ENCODE peak calls at places on chromosomes 2 and 18, in nine cellular contexts. E is RWPE2, N is stomach, G is kidney epithelial cell, Z is left ventricle myocardium inferior, P is HFFc6, M is endodermal cell, Y is B cell, R is cardiac fibroblast. F is an unnamed sample.

GRCh38 chr2:159508140-159508539 is 108.2 kb downstream of the BAZ2B start:
- DNase-seq in E (no peak), G (no peak), N (no peak), Z (no peak), R (no peak), M (no peak), P (no peak), Y (no peak), F (no peak)

GRCh38 chr18:71899707-71900483 is 644.2 kb downstream of the CBLN2 start:
- DNase-seq in R (no peak), Z (no peak), M (no peak), N (no peak), P (no peak), E (no peak), Y (no peak), G (no peak), F (no peak)

GRCh38 chr2:72864500-72864899 is 22.7 kb upstream of the SPR start:
- DNase-seq in M (no peak), P (peak; percentile 73), E (no peak), Z (no peak), G (peak; percentile 73), R (peak; percentile 87), Y (no peak), N (no peak), F (no peak)

GRCh38 chr2:31286961-31287550 is 53.1 kb downstream of the EHD3 start:
- DNase-seq in G (no peak), Z (no peak), Y (no peak), M (no peak), R (peak; percentile 44), N (no peak), P (peak; percentile 42), E (no peak), F (no peak)

GRCh38 chr2:99974966-99975365 is 167.4 kb downstream of the AFF3 start:
- DNase-seq in G (peak; percentile 61), E (no peak), N (no peak), P (no peak), Y (no peak), R (peak; percentile 57), Z (no peak), M (no peak), F (no peak)

GRCh38 chr2:183021613-183022012 is 16.6 kb downstream of the NCKAP1 start:
- DNase-seq in Z (no peak), M (no peak), N (no peak), P (no peak), R (no peak), G (no peak), E (no peak), Y (no peak), F (no peak)

GRCh38 chr2:215060851-215061541 is 77.4 kb downstream of the ABCA12 start:
- DNase-seq in M (no peak), R (no peak), P (no peak), G (no peak), E (no peak), Z (no peak), Y (no peak), N (no peak), F (no peak)

GRCh38 chr2:109649736-109650695 is 35.9 kb downstream of the SOWAHC start:
- DNase-seq in Y (no peak), G (no peak), P (no peak), N (no peak), M (no peak), R (no peak), E (no peak), Z (no peak), F (no peak)

GRCh38 chr18:26545335-26545734 is 3.0 kb downstream of the KCTD1 start:
- DNase-seq in E (no peak), Z (no peak), R (no peak), P (no peak), N (no peak), G (no peak), M (no peak), Y (no peak), F (no peak)

GRCh38 chr18:26545737-26546136 is 2.6 kb downstream of the KCTD1 start:
- DNase-seq in M (no peak), R (no peak), P (no peak), Z (no peak), N (no peak), Y (no peak), G (no peak), E (no peak), F (no peak)

GRCh38 chr18:26546170-26546874 is 2.0 kb downstream of the KCTD1 start:
- DNase-seq in M (no peak), E (no peak), Z (no peak), R (no peak), G (no peak), N (no peak), Y (no peak), P (no peak), F (no peak)

GRCh38 chr18:26543368-26543767 is 5.0 kb downstream of the KCTD1 start:
- DNase-seq in E (no peak), Z (no peak), R (no peak), Y (no peak), M (no peak), N (no peak), G (no peak), P (no peak), F (no peak)

GRCh38 chr18:26544459-26544858 is 3.9 kb downstream of the KCTD1 start:
- DNase-seq in Z (no peak), G (no peak), Y (no peak), N (no peak), R (no peak), M (no peak), P (no peak), E (no peak), F (no peak)
- TF ChIP-seq CTCF in Z (no peak), G (no peak), Y (no peak), N (no peak), R (no peak), M (no peak), P (no peak), E (no peak), F (no peak)

GRCh38 chr2:130300258-130300969 is 42.3 kb upstream of the IMP4 start:
- DNase-seq in M (peak; percentile 73), G (no peak), E (no peak), Y (no peak), N (no peak), R (no peak), Z (no peak), P (no peak), F (no peak)
- TF ChIP-seq CTCF in M (peak; percentile 38), G (no peak), E (no peak), Y (no peak), N (no peak), R (no peak), Z (no peak), P (no peak), F (no peak)

GRCh38 chr2:112273349-112273748 is 2.0 kb upstream of the ZC3H6 start:
- DNase-seq in R (no peak), N (no peak), M (no peak), E (no peak), Z (no peak), G (no peak), P (no peak), Y (no peak), F (no peak)

GRCh38 chr2:112277591-112278220 is 2.3 kb downstream of the ZC3H6 start:
- DNase-seq in N (no peak), Y (no peak), Z (no peak), P (no peak), R (peak; percentile 29), M (no peak), E (no peak), G (no peak), F (no peak)

GRCh38 chr2:112276954-112277353 is 1.6 kb downstream of the ZC3H6 start:
- DNase-seq in Y (no peak), Z (no peak), R (no peak), P (no peak), M (no peak), N (no peak), G (no peak), E (no peak), F (no peak)

GRCh38 chr2:112275887-112276773 is 733 bp downstream of the ZC3H6 start:
- DNase-seq in Z (peak; percentile 92), M (peak; percentile 94), P (peak; percentile 60), Y (peak; percentile 86), R (peak; percentile 87), G (peak; percentile 23), E (peak; percentile 66), N (peak; percentile 91), F (no peak)

GRCh38 chr2:112275314-112275886 is at the start of gene ZC3H6:
- DNase-seq in N (peak; percentile 99), G (peak; percentile 66), Z (peak; percentile 100), R (peak; percentile 98), P (peak; percentile 99), E (peak; percentile 93), M (peak; percentile 99), Y (peak; percentile 96), F (peak; percentile 49)
- TF ChIP-seq CTCF in N (no peak), G (no peak), Z (peak; percentile 35), R (peak; percentile 18), P (no peak), E (peak; percentile 4), M (peak; percentile 18), Y (no peak), F (no peak)

GRCh38 chr2:103169856-103170255 is 408.0 kb downstream of the TMEM182 start:
- DNase-seq in Y (no peak), P (no peak), G (no peak), E (no peak), R (no peak), N (no peak), M (no peak), Z (no peak), F (no peak)

GRCh38 chr2:103167599-103167998 is 405.8 kb downstream of the TMEM182 start:
- DNase-seq in Y (no peak), Z (no peak), M (no peak), N (no peak), R (no peak), P (no peak), G (no peak), E (no peak), F (no peak)

GRCh38 chr2:103165836-103166235 is 404.0 kb downstream of the TMEM182 start:
- DNase-seq in Y (no peak), E (no peak), R (no peak), P (no peak), Z (no peak), G (no peak), M (no peak), N (no peak), F (no peak)

GRCh38 chr2:103161456-103162289 is 399.8 kb downstream of the TMEM182 start:
- DNase-seq in Y (no peak), G (peak; percentile 37), M (peak; percentile 66), Z (no peak), R (peak; percentile 71), E (no peak), P (peak; percentile 37), N (peak; percentile 36), F (no peak)

DNA sequence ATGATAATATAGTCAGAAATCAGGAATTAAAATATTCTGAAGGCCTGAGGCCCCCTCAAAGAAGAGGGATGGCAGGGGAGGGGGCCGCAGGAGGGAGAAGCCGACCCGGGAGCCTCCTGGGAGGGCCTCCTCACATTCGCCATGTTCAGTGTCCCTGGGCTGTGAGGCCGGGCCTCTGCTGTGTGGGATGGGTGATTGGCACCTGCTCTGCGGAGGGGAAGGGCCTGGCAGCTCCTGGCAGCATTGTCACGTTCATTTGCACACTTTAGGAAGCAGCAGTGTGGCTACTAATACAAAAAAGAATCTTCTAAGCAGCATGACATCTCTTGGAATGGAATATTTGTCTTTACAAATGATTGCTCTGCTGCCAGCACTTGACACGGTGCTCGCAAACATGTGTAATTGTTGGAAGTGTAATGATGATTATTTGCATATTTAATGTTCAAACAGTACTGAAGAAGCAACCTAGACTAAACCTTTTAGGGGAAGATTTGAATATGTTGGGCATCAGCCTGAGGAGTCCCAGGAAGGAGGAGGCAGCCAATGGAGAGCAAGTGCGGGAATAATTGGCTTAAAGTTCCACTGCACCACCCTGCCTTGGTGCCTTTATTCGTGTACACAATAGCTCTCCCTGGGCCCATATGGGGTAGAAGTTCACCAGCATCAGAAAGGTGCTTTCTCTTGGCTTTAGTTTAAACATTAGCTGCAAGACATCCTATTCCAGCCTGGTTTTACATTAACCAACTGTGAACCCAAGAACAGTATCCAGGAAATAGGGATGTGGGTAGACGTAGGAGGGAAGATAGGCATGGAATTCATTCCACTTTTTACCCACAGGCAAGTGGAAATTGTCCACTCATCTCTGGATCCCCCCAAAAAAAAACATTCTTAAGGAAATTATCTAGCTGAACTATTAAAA is 404.8 kb downstream of the TMEM182 start:
- DNase-seq in R (no peak), P (no peak), N (no peak), G (peak; percentile 41), Z (no peak), Y (no peak), E (no peak), M (no peak), F (no peak)
- TF ChIP-seq CTCF in R (no peak), P (no peak), N (no peak), G (no peak), Z (no peak), Y (no peak), E (no peak), M (no peak), F (no peak)